ENCODE peak calls at places on chromosomes 12 and 14, in five cellular contexts. C is HEK293T; D is GM13977; S is stimulated activated CD8-positive, alpha-beta memory T cell treated with anti-CD3 and anti-CD28 coated beads, Interleukin-2, amount 100 ng/mL, for 48 hours; O is neuronal stem cell. L is an unnamed sample.

GRCh38 chr12:42643881-42644579 is 54.5 kb upstream of the PRICKLE1 start:
- DNase-seq in O (no peak), S (no peak), D (no peak), C (no peak), L (no peak)

GRCh38 chr12:132357623-132358186 is 28.3 kb upstream of the GALNT9 start:
- DNase-seq in C (no peak), D (no peak), O (no peak), S (no peak), L (no peak)

GRCh38 chr14:95217391-95217900 is 60.1 kb upstream of the DICER1 start:
- DNase-seq in D (no peak), C (no peak), O (no peak), S (no peak), L (no peak)

GRCh38 chr12:64029013-64029857 is 184.7 kb downstream of the SRGAP1 start:
- DNase-seq in S (no peak), O (no peak), C (no peak), D (no peak), L (no peak)

GRCh38 chr12:53201170-53201541 is 5.9 kb downstream of the ITGB7 start:
- DNase-seq in C (no peak), D (no peak), S (no peak), O (no peak), L (no peak)

GRCh38 chr14:94857985-94858384 is 88.1 kb upstream of the GSC start:
- DNase-seq in S (no peak), D (no peak), O (no peak), C (no peak), L (no peak)

GRCh38 chr14:55976619-55977018 is 141.6 kb upstream of the PELI2 start:
- DNase-seq in D (no peak), O (no peak), C (no peak), S (no peak), L (no peak)

GRCh38 chr14:50311974-50312733 is at the start of the genes DMAC2L and L2HGDH:
- DNase-seq in D (peak), O (peak), S (peak), C (peak), L (peak)

GRCh38 chr14:74691456-74691855 is 21.4 kb downstream of the AREL1 start:
- DNase-seq in D (no peak), S (no peak), C (no peak), O (no peak), L (no peak)

GRCh38 chr12:120229071-120229582 is 28.2 kb upstream of the RPLP0 start:
- DNase-seq in D (no peak), C (no peak), O (no peak), S (no peak), L (no peak)

GRCh38 chr14:61662001-61662400 is 33.3 kb upstream of the HIF1A start:
- DNase-seq in D (no peak), C (no peak), S (no peak), O (no peak), L (no peak)

GRCh38 chr12:31740618-31741017 is 11.8 kb upstream of the AMN1 start:
- DNase-seq in O (no peak), D (no peak), C (no peak), S (no peak), L (no peak)

GRCh38 chr12:80187660-80188090 is 88.3 kb downstream of the OTOGL start:
- DNase-seq in O (no peak), S (no peak), C (peak), D (no peak), L (no peak)

GRCh38 chr12:92363295-92364146 is 217.9 kb upstream of the BTG1 start:
- DNase-seq in S (peak), D (peak), O (no peak), C (no peak), L (peak)

GRCh38 chr14:76666746-76667145 is 94.5 kb upstream of the VASH1 start:
- DNase-seq in S (no peak), O (peak), D (no peak), C (no peak), L (no peak)

GRCh38 chr14:55585854-55586253 is 5.8 kb downstream of the KTN1 start:
- DNase-seq in C (no peak), D (no peak), O (no peak), S (no peak), L (no peak)

L was measured in GM06990.